ENCODE peak calls at places on chromosome 14, in six cellular contexts. P, I, R, F, M and X are unnamed samples.

GRCh38 chr14:47439953-47440352 is 235.5 kb downstream of the MDGA2 start:
- DNase-seq in P (no peak), I (no peak), R (no peak), F (no peak), M (no peak), X (no peak)

GRCh38 chr14:44912041-44912869 is 49.5 kb downstream of the KLHL28 start:
- DNase-seq in P (peak), I (no peak), R (peak), F (peak), M (no peak), X (no peak)

GRCh38 chr14:92651106-92651792 is 97.2 kb downstream of the LGMN start:
- DNase-seq in P (no peak), I (peak), R (no peak), F (peak), M (no peak), X (no peak)

GRCh38 chr14:71320734-71321555 is 413.7 kb downstream of the PCNX1 start:
- DNase-seq in P (peak), I (peak), R (peak), F (peak), M (peak), X (peak)

GRCh38 chr14:93967637-93968250 is 8.6 kb downstream of the ASB2 start:
- DNase-seq in P (no peak), I (no peak), R (no peak), F (no peak), M (no peak), X (no peak)

GRCh38 chr14:80663541-80663940 is 278.0 kb downstream of the CEP128 start:
- DNase-seq in P (no peak), I (no peak), R (no peak), F (no peak), M (no peak), X (no peak)

GRCh38 chr14:68704736-68705720 is 87.8 kb downstream of the ZFP36L1 start:
- DNase-seq in P (no peak), I (peak), R (no peak), F (peak), M (no peak), X (no peak)

GRCh38 chr14:22977684-22978486 is 4.5 kb downstream of the AJUBA start:
- DNase-seq in P (peak), I (peak), R (peak), F (peak), M (peak), X (peak)

GRCh38 chr14:59215353-59215752 is 26.9 kb downstream of the DAAM1 start:
- DNase-seq in P (peak), I (peak), R (peak), F (peak), M (peak), X (peak)

GRCh38 chr14:35989736-35990135 is 163.6 kb downstream of the BRMS1L start:
- DNase-seq in P (no peak), I (no peak), R (no peak), F (no peak), M (no peak), X (no peak)

GRCh38 chr14:72652179-72652578 is 241.7 kb downstream of the DPF3 start:
- DNase-seq in P (no peak), I (no peak), R (no peak), F (peak), M (no peak), X (peak)

GRCh38 chr14:50920482-50921225 is 23.6 kb downstream of the PYGL start:
- DNase-seq in P (no peak), I (no peak), R (no peak), F (peak), M (peak), X (peak)

GRCh38 chr14:36069535-36069900 is 107.0 kb downstream of the PTCSC3 start:
- DNase-seq in P (no peak), I (no peak), R (no peak), F (peak), M (peak), X (peak)

GRCh38 chr14:49218436-49219092 is 367.6 kb downstream of the RPS29 start:
- DNase-seq in P (no peak), I (no peak), R (no peak), F (peak), M (peak), X (peak)

GRCh38 chr14:73833530-73834257 is 17.9 kb upstream of the PTGR2 start:
- DNase-seq in P (peak), I (no peak), R (no peak), F (peak), M (peak), X (peak)

GRCh38 chr14:44963775-44964380 is 1.9 kb downstream of the TOGARAM1 start:
- DNase-seq in P (peak), I (no peak), R (no peak), F (peak), M (peak), X (no peak)

GRCh38 chr14:26867171-26867757 is 269.4 kb upstream of the NOVA1 start:
- DNase-seq in P (no peak), I (no peak), R (no peak), F (peak), M (no peak), X (peak)

GRCh38 chr14:69532561-69533335 is 41.9 kb downstream of the CCDC177 start:
- DNase-seq in P (no peak), I (no peak), R (no peak), F (no peak), M (no peak), X (no peak)

GRCh38 chr14:77004711-77005460 is 23.6 kb downstream of the IRF2BPL start:
- DNase-seq in P (no peak), I (no peak), R (no peak), F (no peak), M (no peak), X (no peak)

GRCh38 chr14:92729632-92730358 is 18.6 kb downstream of the LGMN start:
- DNase-seq in P (no peak), I (no peak), R (no peak), F (peak), M (peak), X (peak)

GRCh38 chr14:100128688-100129087 is 30.8 kb downstream of the DEGS2 start:
- DNase-seq in P (no peak), I (no peak), R (no peak), F (no peak), M (no peak), X (no peak)

GRCh38 chr14:76574416-76574815 is 186.9 kb upstream of the VASH1 start:
- DNase-seq in P (no peak), I (no peak), R (no peak), F (no peak), M (no peak), X (no peak)

GRCh38 chr14:96016761-96017160 is 22.4 kb upstream of the C14orf132 start:
- DNase-seq in P (no peak), I (no peak), R (no peak), F (no peak), M (no peak), X (no peak)

GRCh38 chr14:104876251-104876699 is 11.2 kb downstream of the CEP170B start:
- DNase-seq in P (no peak), I (no peak), R (no peak), F (peak), M (peak), X (no peak)

DNA sequence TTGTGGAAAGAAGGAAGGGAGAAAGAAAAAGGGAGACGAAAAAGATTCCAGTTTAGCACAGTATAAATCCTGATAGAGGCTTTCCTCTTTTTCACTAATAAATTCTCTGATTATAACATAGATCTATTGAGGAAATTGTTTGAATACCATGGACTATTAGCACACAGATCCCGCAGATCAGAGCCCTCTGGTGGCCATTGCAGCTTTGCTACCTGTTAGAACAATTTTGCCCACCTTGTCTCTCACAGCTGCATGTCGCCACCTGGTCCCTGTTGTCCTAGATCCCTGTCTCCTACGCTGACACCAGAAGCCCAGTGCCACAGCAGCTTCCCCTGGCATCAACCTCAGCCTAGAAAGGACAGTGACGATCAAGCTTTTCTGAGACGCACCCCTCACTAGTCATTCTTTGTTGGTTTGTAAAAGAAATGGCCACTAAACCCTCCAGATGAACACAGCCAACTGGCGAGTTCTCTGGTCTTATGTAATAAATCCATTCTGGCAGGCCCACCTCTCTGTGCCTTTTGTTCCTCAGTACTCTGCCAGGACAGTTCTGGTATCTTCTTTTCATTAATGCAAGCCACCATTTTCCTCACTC is 9.9 kb downstream of the GPHB5 start:
- DNase-seq in P (no peak), I (no peak), R (peak), F (peak), M (peak), X (no peak)
- TF ChIP-seq CTCF in P (peak), I (no peak), R (no peak), F (peak), M (peak), X (peak)

GRCh38 chr14:53180272-53181221 is 27.4 kb upstream of the DDHD1 start:
- DNase-seq in P (no peak), I (no peak), R (no peak), F (peak), M (peak), X (peak)
- TF ChIP-seq CTCF in P (no peak), I (no peak), R (no peak), F (peak), M (peak), X (peak)

GRCh38 chr14:24351517-24351916 is 11.7 kb upstream of the RIPK3 start:
- DNase-seq in P (no peak), I (no peak), R (no peak), F (peak), M (peak), X (no peak)
- TF ChIP-seq CTCF in P (peak), I (no peak), R (no peak), F (no peak), M (peak), X (peak)

DNA sequence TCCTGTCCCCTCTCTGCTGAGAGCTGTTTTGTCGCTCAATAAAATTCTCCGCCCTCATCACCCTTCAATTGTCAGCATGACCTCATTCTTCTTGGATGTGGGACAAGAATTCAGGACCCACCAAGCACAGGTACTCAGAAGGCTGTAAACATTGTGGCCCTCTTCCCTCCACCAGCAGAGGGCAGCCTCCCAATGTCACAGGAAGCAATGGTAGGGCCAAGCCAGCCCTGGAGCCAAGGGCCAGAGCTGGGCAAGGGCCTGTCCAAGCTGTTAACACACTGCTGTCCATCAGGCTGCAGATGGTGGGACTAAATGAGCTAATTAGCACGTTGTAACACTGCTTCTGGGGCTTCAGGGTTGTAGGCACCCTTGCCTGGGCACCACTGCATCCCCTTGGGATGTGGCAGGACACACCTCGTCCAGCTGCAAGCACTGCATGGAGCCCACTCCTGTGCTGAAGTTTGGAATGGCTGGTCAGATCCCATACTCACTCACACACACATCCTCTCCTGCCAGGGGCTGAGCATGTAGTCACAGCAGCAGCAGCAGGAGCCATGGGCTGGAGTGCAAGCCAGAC is 62.7 kb upstream of the HECTD1 start:
- DNase-seq in P (no peak), I (no peak), R (no peak), F (peak), M (no peak), X (no peak)
- TF ChIP-seq CTCF in P (peak), I (peak), R (no peak), F (peak), M (peak), X (no peak)

GRCh38 chr14:61188936-61189808 is 92.0 kb downstream of the TMEM30B start:
- DNase-seq in P (peak), I (peak), R (peak), F (peak), M (peak), X (peak)
- TF ChIP-seq CTCF in P (peak), I (peak), R (no peak), F (peak), M (peak), X (peak)

DNA sequence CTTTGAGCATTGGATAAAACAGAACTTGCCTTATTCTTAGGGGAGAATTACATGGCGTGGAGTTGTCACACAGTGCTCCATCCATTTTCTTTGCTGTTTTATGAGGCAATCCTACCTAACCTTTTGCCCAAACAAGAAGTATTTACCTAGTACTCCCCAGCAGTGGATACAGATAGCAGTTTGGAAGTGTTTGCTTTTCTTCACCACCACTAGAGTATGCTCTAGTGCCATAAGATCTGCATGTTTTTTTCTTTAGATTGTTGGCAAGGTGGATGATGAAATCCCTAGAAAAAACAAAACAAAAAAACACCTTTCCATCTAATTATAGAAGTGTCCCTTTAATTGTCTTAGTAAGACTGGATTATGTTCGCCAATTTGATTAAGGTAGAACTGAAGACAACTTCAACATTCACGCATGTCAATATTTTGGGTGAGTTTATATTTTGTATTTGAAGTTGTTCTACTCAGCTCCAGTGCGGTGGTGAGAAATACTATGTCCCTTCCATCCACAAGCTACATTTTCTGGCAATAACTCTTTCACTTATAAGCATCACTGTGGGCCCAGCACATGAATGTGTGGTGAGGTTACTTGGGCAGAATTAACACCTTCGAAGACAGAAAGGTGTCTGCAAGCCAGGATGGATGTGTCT is 23.6 kb upstream of the TMEM260 start:
- DNase-seq in P (no peak), I (no peak), R (no peak), F (peak), M (peak), X (peak)
- TF ChIP-seq CTCF in P (peak), I (no peak), R (no peak), F (peak), M (peak), X (peak)

GRCh38 chr14:67332468-67332867 is 27.1 kb downstream of the ATP6V1D start:
- DNase-seq in P (no peak), I (no peak), R (no peak), F (no peak), M (no peak), X (no peak)

GRCh38 chr14:67331368-67332125 is 28.1 kb downstream of the ATP6V1D start:
- DNase-seq in P (no peak), I (no peak), R (no peak), F (no peak), M (no peak), X (peak)

GRCh38 chr14:67335781-67336180 is 23.8 kb downstream of the ATP6V1D start:
- DNase-seq in P (no peak), I (no peak), R (no peak), F (peak), M (peak), X (peak)
- TF ChIP-seq CTCF in P (no peak), I (no peak), R (no peak), F (peak), M (peak), X (peak)

DNA sequence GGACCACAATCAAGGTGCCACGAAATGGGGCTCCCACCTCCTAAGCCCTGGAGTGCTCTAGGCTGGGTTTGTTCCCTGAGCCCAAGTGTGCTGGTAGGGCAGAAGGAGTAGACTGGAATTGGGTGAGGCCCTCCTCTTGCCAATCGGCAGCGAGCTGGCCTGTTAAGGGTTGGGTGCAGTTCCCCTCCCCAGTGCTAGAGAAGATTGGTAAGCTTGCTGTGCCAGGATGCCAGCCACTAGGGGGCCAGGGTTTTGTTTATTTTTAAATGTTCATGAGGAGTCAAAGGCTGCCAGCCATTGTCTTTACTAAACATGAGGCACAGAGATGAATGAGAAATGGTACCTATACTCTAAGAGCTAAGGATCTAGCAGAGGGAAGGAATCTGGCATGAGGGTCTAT is 79.7 kb downstream of the SPTB start:
- DNase-seq in P (peak), I (no peak), R (no peak), F (peak), M (peak), X (peak)
- TF ChIP-seq CTCF in P (peak), I (peak), R (peak), F (peak), M (peak), X (peak)

GRCh38 chr14:98947911-98948595 is 323.9 kb downstream of the BCL11B start:
- DNase-seq in P (no peak), I (no peak), R (no peak), F (no peak), M (no peak), X (no peak)
- TF ChIP-seq CTCF in P (no peak), I (no peak), R (no peak), F (no peak), M (no peak), X (no peak)

GRCh38 chr14:103542545-103543088 is 13.6 kb downstream of the TRMT61A start:
- DNase-seq in P (peak), I (peak), R (no peak), F (no peak), M (no peak), X (no peak)
- TF ChIP-seq CTCF in P (no peak), I (no peak), R (no peak), F (no peak), M (no peak), X (no peak)